ENCODE peak calls at places on chromosomes 2 and 18, in ten cellular contexts. One of them, this sample, is unnamed.
A peak's percentile ranks its signal among the peaks of the same experiment; 100 is the strongest.

GRCh38 chr2:63058742-63059433 is 8.3 kb downstream of the OTX1 start:
- DNase-seq in fibroblast of the conjunctiva: no peak
- DNase-seq in head of caudate nucleus: no peak
- DNase-seq in fibroblast of mammary gland: no peak
- DNase-seq in activated naive CD4-positive, alpha-beta T cell: no peak
- DNase-seq in NCI-H524: no peak
- DNase-seq in progenitor cell of endocrine pancreas: peak; percentile 25
- DNase-seq in T-helper 1 cell: no peak
- DNase-seq in ACHN: peak; percentile 23
- DNase-seq in immature natural killer cell: no peak
- DNase-seq in this sample: no peak

GRCh38 chr2:195741191-195741590 is 84.2 kb downstream of the SLC39A10 start:
- DNase-seq in NCI-H524: no peak
- DNase-seq in fibroblast of mammary gland: peak; percentile 44
- DNase-seq in activated naive CD4-positive, alpha-beta T cell: no peak
- DNase-seq in fibroblast of the conjunctiva: peak; percentile 16
- DNase-seq in progenitor cell of endocrine pancreas: no peak
- DNase-seq in immature natural killer cell: no peak
- DNase-seq in T-helper 1 cell: no peak
- DNase-seq in ACHN: no peak
- DNase-seq in head of caudate nucleus: no peak
- DNase-seq in this sample: no peak

GRCh38 chr2:241066893-241067341 is 35.2 kb downstream of the MTERF4 start:
- DNase-seq in head of caudate nucleus: peak; percentile 39
- DNase-seq in T-helper 1 cell: no peak
- DNase-seq in NCI-H524: no peak
- DNase-seq in activated naive CD4-positive, alpha-beta T cell: no peak
- DNase-seq in progenitor cell of endocrine pancreas: peak; percentile 42
- DNase-seq in ACHN: peak; percentile 53
- DNase-seq in fibroblast of mammary gland: no peak
- DNase-seq in fibroblast of the conjunctiva: no peak
- DNase-seq in immature natural killer cell: no peak
- DNase-seq in this sample: no peak

GRCh38 chr2:180876506-180876905 is 103.9 kb upstream of the UBE2E3 start:
- DNase-seq in progenitor cell of endocrine pancreas: no peak
- DNase-seq in fibroblast of the conjunctiva: no peak
- DNase-seq in immature natural killer cell: no peak
- DNase-seq in fibroblast of mammary gland: no peak
- DNase-seq in T-helper 1 cell: no peak
- DNase-seq in ACHN: no peak
- DNase-seq in NCI-H524: no peak
- DNase-seq in activated naive CD4-positive, alpha-beta T cell: no peak
- DNase-seq in head of caudate nucleus: no peak
- DNase-seq in this sample: no peak

GRCh38 chr18:30999186-30999585 is 43.4 kb downstream of the DSC3 start:
- DNase-seq in head of caudate nucleus: no peak
- DNase-seq in NCI-H524: no peak
- DNase-seq in ACHN: peak; percentile 15
- DNase-seq in fibroblast of mammary gland: no peak
- DNase-seq in progenitor cell of endocrine pancreas: no peak
- DNase-seq in immature natural killer cell: no peak
- DNase-seq in fibroblast of the conjunctiva: no peak
- DNase-seq in T-helper 1 cell: no peak
- DNase-seq in activated naive CD4-positive, alpha-beta T cell: no peak
- DNase-seq in this sample: no peak

GRCh38 chr2:55163895-55164509 is 68.1 kb downstream of the CLHC1 start:
- DNase-seq in NCI-H524: no peak
- DNase-seq in activated naive CD4-positive, alpha-beta T cell: no peak
- DNase-seq in ACHN: no peak
- DNase-seq in immature natural killer cell: no peak
- DNase-seq in fibroblast of the conjunctiva: no peak
- DNase-seq in fibroblast of mammary gland: no peak
- DNase-seq in T-helper 1 cell: no peak
- DNase-seq in progenitor cell of endocrine pancreas: no peak
- DNase-seq in head of caudate nucleus: no peak
- DNase-seq in this sample: no peak

GRCh38 chr2:99836670-99837069 is 305.7 kb downstream of the AFF3 start:
- DNase-seq in fibroblast of the conjunctiva: no peak
- DNase-seq in NCI-H524: no peak
- DNase-seq in fibroblast of mammary gland: peak; percentile 38
- DNase-seq in ACHN: no peak
- DNase-seq in T-helper 1 cell: no peak
- DNase-seq in head of caudate nucleus: no peak
- DNase-seq in activated naive CD4-positive, alpha-beta T cell: no peak
- DNase-seq in progenitor cell of endocrine pancreas: no peak
- DNase-seq in immature natural killer cell: no peak
- DNase-seq in this sample: no peak

GRCh38 chr2:133063792-133064191 is 393.8 kb upstream of the LYPD1 start:
- DNase-seq in NCI-H524: no peak
- DNase-seq in fibroblast of the conjunctiva: no peak
- DNase-seq in head of caudate nucleus: no peak
- DNase-seq in progenitor cell of endocrine pancreas: peak; percentile 60
- DNase-seq in activated naive CD4-positive, alpha-beta T cell: no peak
- DNase-seq in fibroblast of mammary gland: no peak
- DNase-seq in ACHN: peak; percentile 57
- DNase-seq in T-helper 1 cell: no peak
- DNase-seq in immature natural killer cell: no peak
- DNase-seq in this sample: peak; percentile 0

GRCh38 chr2:45220227-45220626 is 211.0 kb upstream of the SIX2 start:
- DNase-seq in fibroblast of mammary gland: no peak
- DNase-seq in ACHN: no peak
- DNase-seq in T-helper 1 cell: no peak
- DNase-seq in activated naive CD4-positive, alpha-beta T cell: no peak
- DNase-seq in immature natural killer cell: no peak
- DNase-seq in progenitor cell of endocrine pancreas: no peak
- DNase-seq in head of caudate nucleus: no peak
- DNase-seq in fibroblast of the conjunctiva: no peak
- DNase-seq in NCI-H524: no peak
- DNase-seq in this sample: no peak

GRCh38 chr2:46122318-46122970 is 174.8 kb upstream of the EPAS1 start:
- DNase-seq in progenitor cell of endocrine pancreas: no peak
- DNase-seq in fibroblast of the conjunctiva: no peak
- DNase-seq in NCI-H524: no peak
- DNase-seq in activated naive CD4-positive, alpha-beta T cell: no peak
- DNase-seq in immature natural killer cell: no peak
- DNase-seq in ACHN: no peak
- DNase-seq in head of caudate nucleus: no peak
- DNase-seq in fibroblast of mammary gland: peak; percentile 42
- DNase-seq in T-helper 1 cell: no peak
- DNase-seq in this sample: no peak

GRCh38 chr2:165406053-165406628 is 63.4 kb upstream of the CSRNP3 start:
- DNase-seq in NCI-H524: peak; percentile 98
- DNase-seq in ACHN: no peak
- DNase-seq in fibroblast of mammary gland: peak; percentile 20
- DNase-seq in fibroblast of the conjunctiva: no peak
- DNase-seq in head of caudate nucleus: no peak
- DNase-seq in progenitor cell of endocrine pancreas: no peak
- DNase-seq in activated naive CD4-positive, alpha-beta T cell: no peak
- DNase-seq in T-helper 1 cell: no peak
- DNase-seq in immature natural killer cell: no peak
- DNase-seq in this sample: no peak

GRCh38 chr2:168687314-168687713 is 115.1 kb upstream of the NOSTRIN start:
- DNase-seq in immature natural killer cell: no peak
- DNase-seq in ACHN: peak; percentile 52
- DNase-seq in progenitor cell of endocrine pancreas: no peak
- DNase-seq in fibroblast of mammary gland: peak; percentile 23
- DNase-seq in activated naive CD4-positive, alpha-beta T cell: no peak
- DNase-seq in NCI-H524: peak; percentile 14
- DNase-seq in fibroblast of the conjunctiva: no peak
- DNase-seq in T-helper 1 cell: no peak
- DNase-seq in head of caudate nucleus: no peak
- DNase-seq in this sample: no peak

GRCh38 chr2:235699576-235699975 is 205.7 kb downstream of the AGAP1 start:
- DNase-seq in progenitor cell of endocrine pancreas: no peak
- DNase-seq in activated naive CD4-positive, alpha-beta T cell: no peak
- DNase-seq in T-helper 1 cell: no peak
- DNase-seq in fibroblast of the conjunctiva: no peak
- DNase-seq in ACHN: no peak
- DNase-seq in fibroblast of mammary gland: no peak
- DNase-seq in head of caudate nucleus: no peak
- DNase-seq in immature natural killer cell: no peak
- DNase-seq in NCI-H524: no peak
- DNase-seq in this sample: no peak

GRCh38 chr18:57881818-57882413 is 78.8 kb upstream of the ATP8B1 start:
- DNase-seq in progenitor cell of endocrine pancreas: peak; percentile 49
- DNase-seq in fibroblast of mammary gland: peak; percentile 85
- DNase-seq in immature natural killer cell: peak; percentile 22
- DNase-seq in NCI-H524: peak; percentile 63
- DNase-seq in fibroblast of the conjunctiva: peak; percentile 80
- DNase-seq in activated naive CD4-positive, alpha-beta T cell: no peak
- DNase-seq in head of caudate nucleus: peak; percentile 80
- DNase-seq in T-helper 1 cell: no peak
- DNase-seq in ACHN: peak; percentile 62
- DNase-seq in this sample: peak; percentile 77

GRCh38 chr2:204542967-204543608 is 2.2 kb upstream of the PARD3B start:
- DNase-seq in NCI-H524: no peak
- DNase-seq in fibroblast of the conjunctiva: peak; percentile 51
- DNase-seq in activated naive CD4-positive, alpha-beta T cell: no peak
- DNase-seq in head of caudate nucleus: no peak
- DNase-seq in ACHN: no peak
- DNase-seq in progenitor cell of endocrine pancreas: no peak
- DNase-seq in fibroblast of mammary gland: peak; percentile 28
- DNase-seq in immature natural killer cell: no peak
- DNase-seq in T-helper 1 cell: no peak
- DNase-seq in this sample: no peak

GRCh38 chr18:4358618-4359017 is 96.5 kb downstream of the DLGAP1 start:
- DNase-seq in fibroblast of mammary gland: no peak
- DNase-seq in ACHN: no peak
- DNase-seq in head of caudate nucleus: no peak
- DNase-seq in progenitor cell of endocrine pancreas: no peak
- DNase-seq in activated naive CD4-positive, alpha-beta T cell: no peak
- DNase-seq in T-helper 1 cell: no peak
- DNase-seq in NCI-H524: no peak
- DNase-seq in fibroblast of the conjunctiva: no peak
- DNase-seq in immature natural killer cell: no peak
- DNase-seq in this sample: no peak

GRCh38 chr18:48703033-48703386 is 164.2 kb downstream of the CTIF start:
- DNase-seq in fibroblast of mammary gland: no peak
- DNase-seq in ACHN: no peak
- DNase-seq in head of caudate nucleus: no peak
- DNase-seq in T-helper 1 cell: no peak
- DNase-seq in fibroblast of the conjunctiva: no peak
- DNase-seq in NCI-H524: no peak
- DNase-seq in immature natural killer cell: no peak
- DNase-seq in activated naive CD4-positive, alpha-beta T cell: no peak
- DNase-seq in progenitor cell of endocrine pancreas: no peak
- DNase-seq in this sample: no peak

GRCh38 chr2:174012347-174013309 is 47.5 kb upstream of the SP3 start:
- DNase-seq in activated naive CD4-positive, alpha-beta T cell: no peak
- DNase-seq in immature natural killer cell: peak; percentile 65
- DNase-seq in NCI-H524: no peak
- DNase-seq in progenitor cell of endocrine pancreas: no peak
- DNase-seq in ACHN: peak; percentile 86
- DNase-seq in head of caudate nucleus: peak; percentile 74
- DNase-seq in T-helper 1 cell: no peak
- DNase-seq in fibroblast of the conjunctiva: no peak
- DNase-seq in fibroblast of mammary gland: peak; percentile 75
- DNase-seq in this sample: no peak

GRCh38 chr2:218957685-218958084 is 1.8 kb upstream of the CDK5R2 start:
- DNase-seq in fibroblast of the conjunctiva: no peak
- DNase-seq in T-helper 1 cell: no peak
- DNase-seq in activated naive CD4-positive, alpha-beta T cell: no peak
- DNase-seq in ACHN: no peak
- DNase-seq in progenitor cell of endocrine pancreas: no peak
- DNase-seq in immature natural killer cell: no peak
- DNase-seq in head of caudate nucleus: no peak
- DNase-seq in fibroblast of mammary gland: no peak
- DNase-seq in NCI-H524: no peak
- DNase-seq in this sample: no peak

GRCh38 chr2:204511021-204511420 is 34.3 kb upstream of the PARD3B start:
- DNase-seq in head of caudate nucleus: no peak
- DNase-seq in T-helper 1 cell: no peak
- DNase-seq in immature natural killer cell: no peak
- DNase-seq in activated naive CD4-positive, alpha-beta T cell: no peak
- DNase-seq in ACHN: no peak
- DNase-seq in fibroblast of the conjunctiva: no peak
- DNase-seq in NCI-H524: no peak
- DNase-seq in progenitor cell of endocrine pancreas: no peak
- DNase-seq in fibroblast of mammary gland: no peak
- DNase-seq in this sample: no peak

GRCh38 chr2:79910643-79911042 is 393.9 kb downstream of the LRRTM1 start:
- DNase-seq in progenitor cell of endocrine pancreas: no peak
- DNase-seq in T-helper 1 cell: no peak
- DNase-seq in fibroblast of the conjunctiva: no peak
- DNase-seq in ACHN: no peak
- DNase-seq in head of caudate nucleus: no peak
- DNase-seq in immature natural killer cell: no peak
- DNase-seq in activated naive CD4-positive, alpha-beta T cell: no peak
- DNase-seq in NCI-H524: no peak
- DNase-seq in fibroblast of mammary gland: no peak
- DNase-seq in this sample: no peak

GRCh38 chr2:217430916-217431576 is 571.2 kb upstream of the TNP1 start:
- DNase-seq in progenitor cell of endocrine pancreas: no peak
- DNase-seq in immature natural killer cell: no peak
- DNase-seq in activated naive CD4-positive, alpha-beta T cell: no peak
- DNase-seq in ACHN: no peak
- DNase-seq in head of caudate nucleus: no peak
- DNase-seq in NCI-H524: no peak
- DNase-seq in fibroblast of mammary gland: peak; percentile 70
- DNase-seq in fibroblast of the conjunctiva: peak; percentile 55
- DNase-seq in T-helper 1 cell: no peak
- DNase-seq in this sample: no peak

GRCh38 chr2:178397002-178397605 is 53.9 kb downstream of the PRKRA start:
- DNase-seq in progenitor cell of endocrine pancreas: no peak
- DNase-seq in fibroblast of the conjunctiva: no peak
- DNase-seq in T-helper 1 cell: no peak
- DNase-seq in head of caudate nucleus: no peak
- DNase-seq in activated naive CD4-positive, alpha-beta T cell: no peak
- DNase-seq in ACHN: peak; percentile 63
- DNase-seq in fibroblast of mammary gland: peak; percentile 64
- DNase-seq in NCI-H524: no peak
- DNase-seq in immature natural killer cell: peak; percentile 27
- DNase-seq in this sample: peak; percentile 59

GRCh38 chr18:76927216-76927725 is 104.9 kb downstream of the ZNF236 start:
- DNase-seq in immature natural killer cell: no peak
- DNase-seq in activated naive CD4-positive, alpha-beta T cell: no peak
- DNase-seq in ACHN: no peak
- DNase-seq in T-helper 1 cell: no peak
- DNase-seq in fibroblast of mammary gland: no peak
- DNase-seq in progenitor cell of endocrine pancreas: no peak
- DNase-seq in head of caudate nucleus: no peak
- DNase-seq in NCI-H524: no peak
- DNase-seq in fibroblast of the conjunctiva: no peak
- DNase-seq in this sample: no peak

GRCh38 chr2:81481242-81481993 is 1176.9 kb upstream of the LRRTM1 start:
- DNase-seq in activated naive CD4-positive, alpha-beta T cell: no peak
- DNase-seq in NCI-H524: no peak
- DNase-seq in head of caudate nucleus: no peak
- DNase-seq in immature natural killer cell: no peak
- DNase-seq in fibroblast of the conjunctiva: no peak
- DNase-seq in T-helper 1 cell: no peak
- DNase-seq in progenitor cell of endocrine pancreas: no peak
- DNase-seq in fibroblast of mammary gland: no peak
- DNase-seq in ACHN: no peak
- DNase-seq in this sample: no peak

GRCh38 chr2:24463271-24463670 is 27.8 kb upstream of the NCOA1 start:
- DNase-seq in T-helper 1 cell: no peak
- DNase-seq in immature natural killer cell: no peak
- DNase-seq in ACHN: no peak
- DNase-seq in NCI-H524: no peak
- DNase-seq in fibroblast of mammary gland: no peak
- DNase-seq in head of caudate nucleus: no peak
- DNase-seq in fibroblast of the conjunctiva: no peak
- DNase-seq in progenitor cell of endocrine pancreas: no peak
- DNase-seq in activated naive CD4-positive, alpha-beta T cell: no peak
- DNase-seq in this sample: no peak

GRCh38 chr2:201781583-201782051 is 884 bp upstream of the ALS2 start:
- DNase-seq in NCI-H524: no peak
- DNase-seq in fibroblast of mammary gland: no peak
- DNase-seq in head of caudate nucleus: peak; percentile 56
- DNase-seq in immature natural killer cell: no peak
- DNase-seq in activated naive CD4-positive, alpha-beta T cell: no peak
- DNase-seq in T-helper 1 cell: no peak
- DNase-seq in fibroblast of the conjunctiva: no peak
- DNase-seq in ACHN: peak; percentile 38
- DNase-seq in progenitor cell of endocrine pancreas: no peak
- DNase-seq in this sample: no peak

GRCh38 chr18:1018211-1018651 is 113.6 kb downstream of the ADCYAP1 start:
- DNase-seq in head of caudate nucleus: no peak
- DNase-seq in ACHN: no peak
- DNase-seq in immature natural killer cell: no peak
- DNase-seq in activated naive CD4-positive, alpha-beta T cell: no peak
- DNase-seq in progenitor cell of endocrine pancreas: no peak
- DNase-seq in fibroblast of mammary gland: peak; percentile 67
- DNase-seq in fibroblast of the conjunctiva: peak; percentile 34
- DNase-seq in T-helper 1 cell: no peak
- DNase-seq in NCI-H524: peak; percentile 82
- DNase-seq in this sample: no peak

This sample was measured in hippocampal formation.